ENCODE peak calls at places on chromosome 2, in eight cellular contexts. L, P, W, G, C, B, J and D are unnamed samples.

GRCh38 chr2:192190474-192190873 is 4.3 kb downstream of the TMEFF2 start:
- DNase-seq in L (no peak), P (peak), W (no peak), G (no peak), C (no peak), B (no peak), J (no peak), D (no peak)

GRCh38 chr2:7860693-7861092 is 821.2 kb upstream of the ID2 start:
- DNase-seq in L (no peak), P (no peak), W (no peak), G (no peak), C (no peak), B (no peak), J (no peak), D (no peak)

GRCh38 chr2:27016801-27017325 is 15.9 kb upstream of the TMEM214 start:
- DNase-seq in L (peak), P (peak), W (peak), G (no peak), C (peak), B (no peak), J (no peak), D (peak)

GRCh38 chr2:229715895-229716507 is 1.6 kb upstream of the DNER start:
- DNase-seq in L (no peak), P (peak), W (no peak), G (no peak), C (no peak), B (no peak), J (no peak), D (no peak)

GRCh38 chr2:126041648-126042047 is 614.3 kb upstream of the GYPC start:
- DNase-seq in L (no peak), P (no peak), W (no peak), G (no peak), C (no peak), B (no peak), J (no peak), D (no peak)

GRCh38 chr2:66665124-66665984 is 230.4 kb downstream of the MEIS1 start:
- DNase-seq in L (no peak), P (no peak), W (no peak), G (no peak), C (no peak), B (no peak), J (no peak), D (no peak)

GRCh38 chr2:224982910-224983688 is 59.2 kb downstream of the DOCK10 start:
- DNase-seq in L (no peak), P (no peak), W (peak), G (no peak), C (no peak), B (no peak), J (no peak), D (no peak)

GRCh38 chr2:185859506-185859905 is 120.9 kb downstream of the FSIP2 start:
- DNase-seq in L (no peak), P (no peak), W (no peak), G (no peak), C (no peak), B (no peak), J (no peak), D (no peak)

GRCh38 chr2:203209538-203209937 is 29.3 kb upstream of the CYP20A1 start:
- DNase-seq in L (no peak), P (no peak), W (no peak), G (no peak), C (no peak), B (no peak), J (no peak), D (no peak)

GRCh38 chr2:217922101-217923006 is 80.4 kb downstream of the TNS1 start:
- DNase-seq in L (peak), P (no peak), W (no peak), G (no peak), C (peak), B (peak), J (no peak), D (no peak)
- TF ChIP-seq POLR2A in L (no peak), P (no peak), W (no peak), G (no peak), C (peak), B (no peak), J (no peak), D (no peak)

DNA sequence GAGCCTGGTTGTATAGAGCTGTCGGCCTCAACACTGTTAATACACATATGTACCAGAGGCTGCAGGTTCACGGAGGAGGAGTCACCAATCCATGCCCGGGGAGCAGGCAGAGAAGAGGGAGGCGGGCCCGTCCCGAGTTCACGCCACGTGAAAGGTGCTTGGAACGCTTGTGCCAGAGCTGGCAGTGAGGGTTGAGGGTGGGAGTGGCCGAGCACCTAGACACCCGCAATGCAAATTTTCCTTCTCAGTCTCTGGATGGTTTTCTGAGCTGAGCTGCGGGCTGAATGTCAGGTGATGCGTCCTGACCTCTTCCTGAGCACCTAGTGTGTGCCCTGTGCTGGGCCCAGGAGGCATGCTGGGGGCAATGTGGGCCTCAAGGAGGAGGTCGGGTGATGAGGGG is 52.2 kb downstream of the ODC1 start:
- DNase-seq in L (no peak), P (no peak), W (peak), G (no peak), C (no peak), B (no peak), J (peak), D (peak)
- TF ChIP-seq POLR2AphosphoS5 in L (no peak), P (no peak), W (no peak), G (no peak), C (no peak), B (no peak), J (no peak), D (no peak)

GRCh38 chr2:239267411-239267941 is 133.3 kb downstream of the HDAC4 start:
- DNase-seq in L (peak), P (peak), W (peak), G (peak), C (peak), B (peak), J (peak), D (peak)
- TF ChIP-seq POLR2A in L (no peak), P (no peak), W (no peak), G (peak), C (no peak), B (no peak), J (no peak), D (no peak)

GRCh38 chr2:179444056-179444455 is 179.4 kb upstream of the SESTD1 start:
- DNase-seq in L (no peak), P (no peak), W (no peak), G (no peak), C (peak), B (peak), J (no peak), D (no peak)
- TF ChIP-seq POLR2AphosphoS5 in L (no peak), P (no peak), W (no peak), G (no peak), C (peak), B (no peak), J (no peak), D (no peak)

GRCh38 chr2:9762941-9763340 is 80.3 kb upstream of the TAF1B start:
- DNase-seq in L (no peak), P (no peak), W (no peak), G (no peak), C (no peak), B (no peak), J (no peak), D (no peak)
- TF ChIP-seq POLR2A in L (no peak), P (no peak), W (no peak), G (no peak), C (no peak), B (no peak), J (no peak), D (no peak)

GRCh38 chr2:233210843-233211600 is 40.5 kb upstream of the ATG16L1 start:
- DNase-seq in L (no peak), P (peak), W (peak), G (no peak), C (peak), B (peak), J (peak), D (peak)
- TF ChIP-seq POLR2AphosphoS5 in L (no peak), P (peak), W (no peak), G (no peak), C (peak), B (no peak), J (peak), D (no peak)

GRCh38 chr2:96531872-96532505 is 4.6 kb upstream of the ARID5A start:
- DNase-seq in L (peak), P (peak), W (peak), G (peak), C (peak), B (peak), J (peak), D (peak)
- TF ChIP-seq POLR2A in L (no peak), P (no peak), W (no peak), G (no peak), C (peak), B (no peak), J (no peak), D (peak)

DNA sequence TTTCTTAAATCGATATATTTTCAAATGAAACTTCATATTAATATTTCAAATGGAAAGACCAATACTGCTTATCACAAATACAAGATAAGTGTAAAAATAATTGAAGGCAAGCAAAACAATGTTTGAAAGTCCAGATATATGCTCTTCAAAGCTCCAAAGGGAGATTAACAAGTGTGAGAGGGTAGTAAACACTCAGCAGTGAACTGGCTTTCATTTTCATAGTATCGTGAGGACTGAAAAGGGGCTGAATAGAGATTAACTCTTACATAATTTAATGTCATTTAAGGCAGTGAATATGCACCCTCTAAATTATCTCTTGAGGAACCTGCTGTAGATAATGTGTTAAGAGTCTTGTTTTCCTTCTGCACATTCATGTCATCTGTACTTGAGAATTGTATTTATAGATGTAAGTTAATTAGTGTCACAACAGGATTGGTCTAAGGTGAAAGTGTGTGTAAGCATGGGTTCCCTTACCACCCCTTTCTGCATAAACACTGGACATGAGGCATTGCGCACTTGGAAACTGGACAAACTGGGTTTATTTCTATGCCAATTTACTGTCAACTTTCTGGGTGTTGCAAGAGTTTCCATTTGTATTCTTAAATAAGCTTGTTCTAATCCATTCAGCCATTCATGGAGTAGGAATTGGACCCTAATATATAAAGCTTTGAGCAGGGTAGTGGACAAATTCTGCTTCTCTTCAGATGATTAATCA is 76.7 kb upstream of the SESTD1 start:
- DNase-seq in L (no peak), P (no peak), W (no peak), G (no peak), C (no peak), B (no peak), J (no peak), D (no peak)
- TF ChIP-seq POLR2AphosphoS5 in L (no peak), P (no peak), W (peak), G (no peak), C (no peak), B (no peak), J (no peak), D (no peak)